ENCODE peak calls at places on chromosomes 13 and 19, in five cellular contexts. U is T-cell; O is activated naive CD4-positive, alpha-beta T cell; T is Right ventricle myocardium superior; D is CD8-positive, alpha-beta memory T cell. Y is an unnamed sample.

GRCh38 chr19:14410054-14410774 is 8.9 kb downstream of the DDX39A start:
- DNase-seq in U (peak), O (no peak), T (no peak), D (peak), Y (peak)

GRCh38 chr19:3459965-3460582 is 20.3 kb downstream of the SMIM24 start:
- DNase-seq in U (no peak), O (no peak), T (no peak), D (no peak), Y (no peak)

GRCh38 chr13:35964764-35965163 is 166.4 kb downstream of the DCLK1 start:
- DNase-seq in U (no peak), O (no peak), T (no peak), D (no peak), Y (no peak)

GRCh38 chr19:3270908-3271307 is 46.4 kb downstream of the CELF5 start:
- DNase-seq in U (no peak), O (no peak), T (no peak), D (no peak), Y (no peak)

GRCh38 chr19:48815870-48816501 is 5.2 kb upstream of the BCAT2 start:
- DNase-seq in U (no peak), O (no peak), T (no peak), D (no peak), Y (no peak)

GRCh38 chr13:41565221-41565620 is 107.9 kb downstream of the RGCC start:
- DNase-seq in U (no peak), O (no peak), T (no peak), D (no peak), Y (no peak)

GRCh38 chr13:23654111-23655110 is 84.2 kb downstream of the TNFRSF19 start:
- DNase-seq in U (no peak), O (no peak), T (peak), D (no peak), Y (peak)

GRCh38 chr13:34430294-34430693 is 511.8 kb upstream of the NBEA start:
- DNase-seq in U (no peak), O (no peak), T (no peak), D (no peak), Y (no peak)

GRCh38 chr19:56120371-56121179 is 520 bp downstream of the ZNF787 start:
- DNase-seq in U (peak), O (peak), T (peak), D (peak), Y (peak)